ENCODE peak calls at places on chromosomes 6 and 20, in seven cellular contexts. H is PC-3, E is Panc1, B is heart left ventricle, X is retinal pigment epithelial cell, V is cardiac fibroblast, S is tibial artery. J is an unnamed sample.

GRCh38 chr6:53335224-53335994 is 13.3 kb downstream of the ELOVL5 start:
- DNase-seq in H (no peak), E (no peak), B (no peak), X (no peak), V (no peak), S (no peak), J (no peak)

GRCh38 chr6:90219168-90219985 is 77.3 kb downstream of the BACH2 start:
- DNase-seq in H (peak; percentile 32), E (no peak), B (peak; percentile 63), X (peak; percentile 79), V (peak; percentile 44), S (no peak), J (peak; percentile 50)

GRCh38 chr6:5173862-5174643 is 86.7 kb downstream of the LYRM4 start:
- DNase-seq in H (no peak), E (no peak), B (no peak), X (no peak), V (peak; percentile 15), S (no peak), J (no peak)

GRCh38 chr20:49340161-49340966 is 62.5 kb upstream of the ZNFX1 start:
- DNase-seq in H (peak; percentile 47), E (no peak), B (no peak), X (no peak), V (no peak), S (peak; percentile 69), J (no peak)

GRCh38 chr6:91276315-91276714 is 689.4 kb upstream of the MAP3K7 start:
- DNase-seq in H (peak; percentile 16), E (no peak), B (no peak), X (no peak), V (no peak), S (no peak), J (no peak)

GRCh38 chr6:77688641-77689040 is 35.8 kb downstream of the MEI4 start:
- DNase-seq in H (no peak), E (no peak), B (no peak), X (no peak), V (no peak), S (no peak), J (no peak)

GRCh38 chr6:17469006-17469972 is 75.9 kb downstream of the CAP2 start:
- DNase-seq in H (no peak), E (no peak), B (no peak), X (no peak), V (peak; percentile 23), S (no peak), J (no peak)

GRCh38 chr6:137717074-137718073 is 149.7 kb upstream of the TNFAIP3 start:
- DNase-seq in H (peak; percentile 87), E (no peak), B (no peak), X (no peak), V (no peak), S (no peak), J (no peak)

GRCh38 chr20:53492212-53492611 is 101.4 kb downstream of the ZNF217 start:
- DNase-seq in H (peak; percentile 28), E (no peak), B (no peak), X (no peak), V (peak; percentile 5), S (no peak), J (no peak)

GRCh38 chr6:56897789-56898509 is 57.0 kb upstream of the BEND6 start:
- DNase-seq in H (no peak), E (no peak), B (no peak), X (no peak), V (no peak), S (no peak), J (no peak)

GRCh38 chr6:46129634-46130505 is at the start of gene ENPP4:
- DNase-seq in H (peak; percentile 98), E (peak; percentile 92), B (peak; percentile 91), X (peak; percentile 79), V (peak; percentile 69), S (peak; percentile 82), J (peak; percentile 61)

GRCh38 chr6:46128476-46128875 is 1.3 kb upstream of the ENPP4 start:
- DNase-seq in H (no peak), E (no peak), B (no peak), X (no peak), V (no peak), S (no peak), J (no peak)

GRCh38 chr6:46130665-46131064 is 876 bp downstream of the ENPP4 start:
- DNase-seq in H (peak; percentile 10), E (no peak), B (no peak), X (no peak), V (no peak), S (peak; percentile 22), J (no peak)

GRCh38 chr6:46134216-46134615 is 4.4 kb downstream of the ENPP4 start:
- DNase-seq in H (no peak), E (no peak), B (no peak), X (no peak), V (no peak), S (no peak), J (no peak)

GRCh38 chr6:46129301-46129633 is 522 bp upstream of the ENPP4 start:
- DNase-seq in H (no peak), E (no peak), B (no peak), X (no peak), V (no peak), S (no peak), J (no peak)
- H3K4me3 ChIP-seq in H (peak overlapping the region; percentile 95), E (peak overlapping the region; percentile 65), B (peak overlapping the region; percentile 77), X (peak overlapping the region; percentile 65), V (no peak overlapping the region), S (peak overlapping the region; percentile 98), J (peak overlapping the region; percentile 57)

GRCh38 chr20:37596890-37597539 is 69.3 kb upstream of the BLCAP start:
- DNase-seq in H (no peak), E (no peak), B (no peak), X (no peak), V (no peak), S (no peak), J (no peak)

GRCh38 chr20:37598101-37598530 is 70.4 kb upstream of the BLCAP start:
- DNase-seq in H (no peak), E (no peak), B (no peak), X (no peak), V (no peak), S (no peak), J (no peak)

GRCh38 chr20:37598611-37599342 is 71.1 kb upstream of the BLCAP start:
- DNase-seq in H (no peak), E (no peak), B (no peak), X (no peak), V (peak; percentile 12), S (no peak), J (no peak)

GRCh38 chr20:37602634-37603033 is 75.0 kb upstream of the BLCAP start:
- DNase-seq in H (no peak), E (no peak), B (no peak), X (no peak), V (no peak), S (no peak), J (no peak)

GRCh38 chr20:37600486-37600885 is 72.8 kb upstream of the BLCAP start:
- DNase-seq in H (no peak), E (no peak), B (no peak), X (no peak), V (no peak), S (no peak), J (no peak)
- TF ChIP-seq CTCF in H (no peak), E (no peak), B (no peak), X (no peak), V (no peak), S (no peak), J (no peak)

DNA sequence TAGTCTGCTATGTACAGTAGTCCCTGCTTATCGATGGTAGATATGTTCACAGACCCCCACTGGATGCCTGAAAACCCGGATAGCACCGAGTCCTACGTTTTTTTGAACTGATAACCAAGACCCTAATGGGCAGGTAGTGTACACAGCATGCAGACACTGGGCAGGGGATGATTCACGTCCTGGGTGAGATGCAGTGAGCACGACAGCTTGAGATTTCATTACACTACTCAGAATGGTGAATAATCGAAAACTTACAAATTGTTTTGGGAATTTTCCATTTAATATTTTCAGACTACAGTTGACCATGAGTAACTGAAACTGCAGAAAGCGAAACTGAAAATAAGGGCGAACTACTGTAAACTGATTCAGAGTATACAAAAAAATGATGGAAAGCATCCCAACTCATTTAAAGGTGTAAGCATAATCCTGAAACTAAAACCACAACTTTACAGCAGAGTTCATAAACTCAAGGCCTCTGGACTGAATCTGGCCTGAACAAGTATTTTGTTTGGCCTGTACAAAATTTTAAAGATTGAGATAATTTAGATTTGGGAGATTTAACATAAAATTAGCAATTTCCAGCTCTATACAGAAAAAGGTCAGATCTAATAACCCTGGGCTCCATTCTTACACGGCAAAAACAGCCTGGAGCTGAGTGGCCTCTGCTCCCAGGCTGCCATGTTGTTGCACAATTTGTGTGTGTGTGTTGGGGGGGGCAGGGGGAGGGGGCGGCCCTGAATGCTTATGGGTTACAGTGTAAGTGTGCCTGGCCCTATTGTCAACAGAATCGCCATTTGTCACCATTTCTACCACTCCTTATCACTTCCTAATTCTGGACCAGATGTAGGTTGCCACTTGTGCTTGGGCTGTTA is 34.9 kb downstream of the RNF24 start:
- DNase-seq in H (peak; percentile 53), E (peak; percentile 28), B (peak; percentile 26), X (no peak), V (peak; percentile 78), S (peak; percentile 28), J (peak; percentile 22)
- H3K4me3 ChIP-seq in H (peak overlapping the region; percentile 38), E (peak overlapping the region; percentile 32), B (peak overlapping the region; percentile 33), X (no peak overlapping the region), V (peak overlapping the region; percentile 29), S (peak overlapping the region; percentile 30), J (no peak overlapping the region)

DNA sequence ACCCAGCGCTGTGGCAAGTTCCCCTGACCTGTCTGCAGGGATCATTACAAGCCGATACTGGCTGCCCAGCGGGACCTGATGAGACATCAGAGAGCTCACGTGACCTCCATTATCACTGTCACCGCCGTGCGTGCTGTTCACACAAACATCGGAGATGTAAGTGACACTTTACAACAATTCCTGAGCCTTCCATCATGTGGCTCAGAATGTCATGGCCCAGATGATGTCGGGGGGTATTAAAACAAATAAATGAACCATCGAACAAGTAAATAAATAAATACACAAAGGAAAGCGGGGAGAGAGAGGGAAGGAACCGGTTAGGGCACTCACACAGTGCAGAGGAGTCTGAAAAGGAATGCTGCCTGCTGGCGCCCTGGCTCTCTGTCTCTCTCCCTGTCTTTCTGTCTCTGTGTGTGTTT is 195.1 kb downstream of the BMP7 start:
- DNase-seq in H (peak; percentile 56), E (no peak), B (no peak), X (no peak), V (no peak), S (no peak), J (no peak)
- TF ChIP-seq CTCF in H (no peak), E (no peak), B (no peak), X (no peak), V (no peak), S (no peak), J (no peak)

GRCh38 chr20:34045294-34045693 is 51.6 kb downstream of the RALY start:
- DNase-seq in H (no peak), E (no peak), B (peak; percentile 60), X (no peak), V (peak; percentile 38), S (peak; percentile 53), J (no peak)
- H3K4me3 ChIP-seq in H (no peak overlapping the region), E (no peak overlapping the region), B (no peak overlapping the region), X (no peak overlapping the region), V (no peak overlapping the region), S (no peak overlapping the region), J (no peak overlapping the region)

DNA sequence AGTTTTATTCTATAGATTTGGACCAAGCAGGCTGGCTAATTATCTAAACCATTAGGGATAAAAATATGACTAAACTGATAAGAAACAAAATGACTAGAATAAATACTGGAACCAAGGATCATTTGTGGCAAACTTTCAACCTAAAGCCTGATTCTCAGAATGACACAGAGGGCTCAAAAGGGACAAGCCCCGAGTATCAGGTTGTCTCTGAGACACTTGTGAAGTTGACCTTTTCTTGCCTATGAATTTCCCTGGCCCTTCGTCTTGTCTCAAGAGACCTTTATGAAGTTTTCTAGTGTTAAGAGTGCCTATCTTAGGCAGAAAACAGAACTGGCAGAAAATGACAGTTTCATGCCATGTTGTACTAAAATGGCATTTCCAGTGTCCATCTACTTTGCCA is 68.3 kb downstream of the IMPG1 start:
- DNase-seq in H (no peak), E (no peak), B (no peak), X (no peak), V (no peak), S (no peak), J (no peak)
- TF ChIP-seq CTCF in H (no peak), E (no peak), B (no peak), X (no peak), V (no peak), S (no peak), J (no peak)

J was measured in brain microvascular endothelial cell.